ENCODE peak calls at places on chromosomes 7 and 10, in four cellular contexts. One of them, this sample, is unnamed. For H3K79me1, the result is how much of the 10 kb centered on the place peaks cover.

GRCh38 chr10:50417486-50417905 is 166.2 kb upstream of the ASAH2 start:
- DNase-seq in neuronal stem cell: no peak
- DNase-seq in H9: no peak
- DNase-seq in H1: no peak
- DNase-seq in this sample: no peak

GRCh38 chr7:14582010-14582409 is 320.5 kb downstream of the DGKB start:
- DNase-seq in neuronal stem cell: no peak
- DNase-seq in H9: no peak
- DNase-seq in H1: no peak
- DNase-seq in this sample: no peak

GRCh38 chr10:129915526-129916378 is 48.3 kb downstream of the EBF3 start:
- DNase-seq in neuronal stem cell: no peak
- DNase-seq in H9: no peak
- DNase-seq in H1: no peak
- DNase-seq in this sample: no peak

GRCh38 chr10:16520900-16521299 is 779 bp downstream of the C1QL3 start:
- DNase-seq in neuronal stem cell: no peak
- DNase-seq in H9: peak
- DNase-seq in H1: peak
- DNase-seq in this sample: peak

GRCh38 chr7:139630643-139631519 is 107.4 kb downstream of the CLEC2L start:
- DNase-seq in neuronal stem cell: no peak
- DNase-seq in H9: no peak
- DNase-seq in H1: no peak
- DNase-seq in this sample: no peak

GRCh38 chr10:43417950-43418768 is 9.2 kb upstream of the HNRNPF start:
- DNase-seq in neuronal stem cell: no peak
- DNase-seq in H9: no peak
- DNase-seq in H1: no peak
- DNase-seq in this sample: no peak

GRCh38 chr10:613661-614340 is 75.7 kb downstream of the DIP2C start:
- DNase-seq in neuronal stem cell: no peak
- DNase-seq in H9: no peak
- DNase-seq in H1: no peak
- DNase-seq in this sample: no peak

GRCh38 chr7:138980575-138981285 is 459 bp downstream of the KIAA1549 start:
- DNase-seq in neuronal stem cell: no peak
- DNase-seq in H9: no peak
- DNase-seq in H1: peak
- DNase-seq in this sample: peak

GRCh38 chr10:101493782-101494281 is 94.2 kb downstream of the POLL start:
- DNase-seq in neuronal stem cell: no peak
- DNase-seq in H9: no peak
- DNase-seq in H1: no peak
- DNase-seq in this sample: no peak

GRCh38 chr10:6406220-6407033 is 173.6 kb downstream of the PRKCQ start:
- DNase-seq in neuronal stem cell: no peak
- DNase-seq in H9: no peak
- DNase-seq in H1: no peak
- DNase-seq in this sample: no peak

GRCh38 chr7:151206914-151207313 is 3.4 kb downstream of the H2BK1 start:
- DNase-seq in neuronal stem cell: no peak
- DNase-seq in H9: no peak
- DNase-seq in H1: no peak
- DNase-seq in this sample: no peak

GRCh38 chr10:14025283-14025682 is 305.4 kb downstream of the FRMD4A start:
- DNase-seq in neuronal stem cell: no peak
- DNase-seq in H9: no peak
- DNase-seq in H1: no peak
- DNase-seq in this sample: no peak

GRCh38 chr7:90312745-90313144 is 8.4 kb downstream of the FAM237B start:
- DNase-seq in neuronal stem cell: no peak
- DNase-seq in H9: no peak
- DNase-seq in H1: no peak
- DNase-seq in this sample: no peak

GRCh38 chr10:126908729-126909526 is 3.7 kb downstream of the DOCK1 start:
- DNase-seq in neuronal stem cell: no peak
- DNase-seq in H9: no peak
- DNase-seq in H1: no peak
- DNase-seq in this sample: no peak

GRCh38 chr10:44046605-44047004 is 338.3 kb downstream of the CXCL12 start:
- DNase-seq in neuronal stem cell: no peak
- DNase-seq in H9: no peak
- DNase-seq in H1: peak
- DNase-seq in this sample: peak

GRCh38 chr7:152956006-152956405 is 196.5 kb downstream of the ACTR3B start:
- DNase-seq in neuronal stem cell: no peak
- DNase-seq in H9: peak
- DNase-seq in H1: no peak
- DNase-seq in this sample: peak

GRCh38 chr10:26621889-26622681 is 75.4 kb upstream of the PDSS1 start:
- DNase-seq in neuronal stem cell: peak
- DNase-seq in H9: peak
- DNase-seq in H1: peak
- DNase-seq in this sample: peak

GRCh38 chr7:77331938-77332695 is 84.0 kb downstream of the GSAP start:
- DNase-seq in neuronal stem cell: peak
- DNase-seq in H9: peak
- DNase-seq in H1: no peak
- DNase-seq in this sample: peak

GRCh38 chr7:121138262-121138933 is 149.9 kb downstream of the CPED1 start:
- DNase-seq in neuronal stem cell: no peak
- DNase-seq in H9: no peak
- DNase-seq in H1: no peak
- DNase-seq in this sample: peak

GRCh38 chr10:28113202-28113601 is 114.3 kb upstream of the ODAD2 start:
- DNase-seq in neuronal stem cell: no peak
- DNase-seq in H9: no peak
- DNase-seq in H1: no peak
- DNase-seq in this sample: no peak

GRCh38 chr7:51451751-51452465 is 135.3 kb upstream of the COBL start:
- DNase-seq in neuronal stem cell: peak
- DNase-seq in H9: peak
- DNase-seq in H1: peak
- DNase-seq in this sample: peak

GRCh38 chr10:132630666-132631347 is 93.2 kb downstream of the INPP5A start:
- DNase-seq in neuronal stem cell: no peak
- DNase-seq in H9: no peak
- DNase-seq in H1: no peak
- DNase-seq in this sample: no peak

GRCh38 chr7:100603697-100604077 is 1.5 kb downstream of the PCOLCE start:
- DNase-seq in neuronal stem cell: no peak
- DNase-seq in H9: no peak
- DNase-seq in H1: peak
- DNase-seq in this sample: peak

GRCh38 chr10:6225263-6225814 is 22.6 kb downstream of the PFKFB3 start:
- DNase-seq in neuronal stem cell: no peak
- DNase-seq in H9: no peak
- DNase-seq in H1: no peak
- DNase-seq in this sample: no peak

GRCh38 chr10:201328-201771 is 66.1 kb downstream of the ZMYND11 start:
- DNase-seq in neuronal stem cell: no peak
- DNase-seq in H9: no peak
- DNase-seq in H1: no peak
- DNase-seq in this sample: no peak

GRCh38 chr10:49592726-49593563 is 17.2 kb upstream of the SLC18A3 start:
- DNase-seq in neuronal stem cell: no peak
- DNase-seq in H9: peak
- DNase-seq in H1: peak
- DNase-seq in this sample: peak

GRCh38 chr10:80268266-80268665 is 21.2 kb downstream of the MAT1A start:
- DNase-seq in neuronal stem cell: no peak
- DNase-seq in H9: no peak
- DNase-seq in H1: no peak
- DNase-seq in this sample: no peak

GRCh38 chr10:26776258-26776657 is 78.8 kb downstream of the PDSS1 start:
- DNase-seq in neuronal stem cell: no peak
- DNase-seq in H9: no peak
- DNase-seq in H1: no peak
- DNase-seq in this sample: peak

GRCh38 chr7:4270268-4270667 is 411.8 kb upstream of the FOXK1 start:
- DNase-seq in neuronal stem cell: no peak
- DNase-seq in H9: no peak
- DNase-seq in H1: peak
- DNase-seq in this sample: no peak

GRCh38 chr10:72108811-72109618 is 20.7 kb upstream of the SPOCK2 start:
- DNase-seq in neuronal stem cell: no peak
- DNase-seq in H9: no peak
- DNase-seq in H1: no peak
- DNase-seq in this sample: peak

GRCh38 chr10:48444861-48445841 is 138.7 kb downstream of the MAPK8 start:
- DNase-seq in neuronal stem cell: no peak
- DNase-seq in H9: peak
- DNase-seq in H1: peak
- DNase-seq in this sample: peak

GRCh38 chr10:12726971-12727831 is 274.3 kb downstream of the CCDC3 start:
- DNase-seq in neuronal stem cell: no peak
- DNase-seq in H9: no peak
- DNase-seq in H1: no peak
- DNase-seq in this sample: no peak

GRCh38 chr10:63155388-63156028 is 22.4 kb downstream of the NRBF2 start:
- DNase-seq in neuronal stem cell: no peak
- DNase-seq in H9: no peak
- DNase-seq in H1: no peak
- DNase-seq in this sample: no peak

GRCh38 chr7:43847496-43847895 is 21.8 kb downstream of the MRPS24 start:
- DNase-seq in neuronal stem cell: no peak
- DNase-seq in H9: no peak
- DNase-seq in H1: no peak
- DNase-seq in this sample: no peak

GRCh38 chr7:43781726-43782607 is 23.5 kb downstream of the BLVRA start:
- DNase-seq in neuronal stem cell: no peak
- DNase-seq in H9: no peak
- DNase-seq in H1: no peak
- DNase-seq in this sample: no peak

GRCh38 chr10:122044045-122044661 is 55.2 kb downstream of the TACC2 start:
- DNase-seq in neuronal stem cell: peak
- DNase-seq in H9: no peak
- DNase-seq in H1: no peak
- DNase-seq in this sample: peak

GRCh38 chr10:65811931-65812525 is 1113.8 kb upstream of the LRRTM3 start:
- DNase-seq in neuronal stem cell: no peak
- DNase-seq in H9: no peak
- DNase-seq in H1: no peak
- DNase-seq in this sample: no peak

GRCh38 chr10:89978081-89978480 is 276.7 kb downstream of the KIF20B start:
- DNase-seq in neuronal stem cell: no peak
- DNase-seq in H9: no peak
- DNase-seq in H1: no peak
- DNase-seq in this sample: no peak

GRCh38 chr10:124657806-124658205 is 86.4 kb downstream of the FAM53B start:
- DNase-seq in neuronal stem cell: no peak
- DNase-seq in H9: no peak
- DNase-seq in H1: no peak
- DNase-seq in this sample: no peak

DNA sequence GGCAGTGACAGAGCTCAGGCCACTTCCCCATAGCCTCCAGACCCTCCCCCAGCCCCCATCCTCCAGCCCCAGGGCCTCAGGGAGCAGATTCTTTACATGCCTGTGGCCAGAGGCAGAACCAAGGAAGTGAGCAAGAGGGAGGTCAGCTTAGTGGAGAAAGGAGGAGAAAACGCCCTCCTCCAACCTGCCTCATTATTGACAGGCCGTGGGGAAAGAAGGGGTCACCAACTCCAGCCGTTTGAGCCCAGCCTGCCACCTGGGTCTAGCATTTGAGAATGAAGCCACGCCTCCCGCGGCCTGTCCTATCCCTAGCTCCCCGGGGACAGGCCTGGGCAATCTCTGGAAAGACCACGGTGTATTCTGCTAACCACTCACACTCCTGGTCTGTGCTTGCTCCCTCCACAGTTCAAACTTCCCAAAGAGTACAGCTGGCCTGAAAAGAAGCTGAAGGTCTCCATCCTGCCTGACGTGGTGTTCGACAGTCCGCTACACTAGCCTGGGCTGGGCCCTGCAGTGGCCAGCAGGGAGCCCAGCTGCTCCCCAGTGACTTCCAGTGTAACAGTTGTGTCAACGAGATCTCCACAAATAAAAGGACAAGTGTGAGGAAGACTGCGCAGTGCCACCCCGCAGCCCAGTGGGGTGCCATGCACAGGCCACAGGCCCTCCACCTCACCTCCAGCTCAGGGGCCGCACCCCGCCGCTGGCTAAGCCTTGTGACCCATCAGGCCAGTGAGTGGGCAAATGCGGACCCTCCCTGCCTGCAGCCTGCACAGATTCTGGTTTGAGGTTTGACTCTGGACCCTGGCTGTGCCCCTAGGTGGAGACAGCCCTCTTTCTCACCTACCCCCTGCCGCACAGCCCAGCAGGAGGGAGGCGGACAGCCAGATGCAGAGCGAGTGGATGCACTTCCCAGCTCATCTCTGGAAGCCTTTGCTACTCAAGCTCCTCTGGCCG is 14.3 kb upstream of the TRIM8 start:
- DNase-seq in neuronal stem cell: peak
- DNase-seq in H9: peak
- DNase-seq in H1: peak
- DNase-seq in this sample: peak
- H3K79me1 ChIP-seq in neuronal stem cell: under half
- H3K79me1 ChIP-seq in H9: under half
- H3K79me1 ChIP-seq in H1: under half
- H3K79me1 ChIP-seq in this sample: under half

GRCh38 chr10:77103213-77103612 is 534.4 kb downstream of the KCNMA1 start:
- DNase-seq in neuronal stem cell: no peak
- DNase-seq in H9: no peak
- DNase-seq in H1: no peak
- DNase-seq in this sample: no peak
- H2AK5ac ChIP-seq in neuronal stem cell: no peak
- H2AK5ac ChIP-seq in H9: no peak
- H2AK5ac ChIP-seq in H1: no peak
- H2AK5ac ChIP-seq in this sample: no peak

DNA sequence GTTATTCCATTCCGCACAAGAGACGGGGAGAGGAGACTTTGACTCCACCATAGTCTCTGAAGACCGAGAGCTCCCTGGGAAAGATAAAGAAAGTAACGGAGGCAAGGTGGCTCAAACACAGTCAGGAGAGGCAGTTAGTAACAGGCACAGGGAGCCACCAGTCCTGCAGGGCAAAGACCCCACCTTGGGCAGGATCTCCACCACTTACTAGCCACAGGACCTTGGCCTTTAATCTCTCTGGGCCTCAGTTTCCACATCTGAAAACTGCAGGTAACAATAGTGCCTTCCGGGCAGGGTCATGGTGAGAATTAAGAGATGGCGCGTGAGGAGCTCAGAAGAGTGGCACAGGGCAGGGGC is 100.3 kb downstream of the TNS3 start:
- DNase-seq in neuronal stem cell: no peak
- DNase-seq in H9: no peak
- DNase-seq in H1: no peak
- DNase-seq in this sample: no peak
- H3K79me1 ChIP-seq in neuronal stem cell: under half
- H3K79me1 ChIP-seq in H9: under half
- H3K79me1 ChIP-seq in H1: under half
- H3K79me1 ChIP-seq in this sample: under half

GRCh38 chr10:24382979-24383663 is 174.2 kb downstream of the KIAA1217 start:
- DNase-seq in neuronal stem cell: no peak
- DNase-seq in H9: peak
- DNase-seq in H1: no peak
- DNase-seq in this sample: peak
- H2AK5ac ChIP-seq in neuronal stem cell: no peak
- H2AK5ac ChIP-seq in H9: no peak
- H2AK5ac ChIP-seq in H1: no peak
- H2AK5ac ChIP-seq in this sample: no peak

This sample was measured in mesendoderm.